ENCODE peak calls at places on chromosomes 12 and 14, in seven cellular contexts. Q, P, C, S, K, A and N are unnamed samples.

GRCh38 chr14:47240755-47241437 is 434.5 kb downstream of the MDGA2 start:
- DNase-seq in Q (no peak), P (no peak), C (no peak), S (no peak), K (no peak), A (peak), N (no peak)

GRCh38 chr12:66035289-66035961 is 95.1 kb downstream of the LLPH start:
- DNase-seq in Q (no peak), P (no peak), C (peak), S (peak), K (no peak), A (peak), N (no peak)

GRCh38 chr14:83300454-83301064 is 1766.9 kb upstream of the SEL1L start:
- DNase-seq in Q (no peak), P (no peak), C (peak), S (peak), K (no peak), A (peak), N (peak)

GRCh38 chr14:91173867-91174266 is 60.0 kb downstream of the DGLUCY start:
- DNase-seq in Q (no peak), P (no peak), C (no peak), S (no peak), K (no peak), A (no peak), N (no peak)

GRCh38 chr12:48602192-48602989 is 32.5 kb upstream of the LALBA start:
- DNase-seq in Q (peak), P (no peak), C (no peak), S (no peak), K (no peak), A (no peak), N (no peak)

GRCh38 chr12:75705749-75706719 is 194.6 kb upstream of the KRR1 start:
- DNase-seq in Q (no peak), P (no peak), C (peak), S (peak), K (no peak), A (no peak), N (no peak)

GRCh38 chr12:50952510-50952909 is at the start of gene HIGD1C:
- DNase-seq in Q (no peak), P (no peak), C (no peak), S (no peak), K (no peak), A (no peak), N (no peak)

GRCh38 chr14:69657961-69658360 is 46.6 kb downstream of the SUSD6 start:
- DNase-seq in Q (peak), P (no peak), C (peak), S (no peak), K (no peak), A (peak), N (no peak)

GRCh38 chr14:96038920-96039632 is at the start of gene C14orf132:
- DNase-seq in Q (peak), P (peak), C (peak), S (peak), K (peak), A (peak), N (no peak)

GRCh38 chr12:50924439-50925341 is 27.7 kb upstream of the HIGD1C start:
- DNase-seq in Q (peak), P (no peak), C (peak), S (peak), K (peak), A (peak), N (no peak)

GRCh38 chr12:121799175-121799841 is 4.5 kb upstream of the SETD1B start:
- DNase-seq in Q (peak), P (peak), C (peak), S (peak), K (no peak), A (peak), N (no peak)

GRCh38 chr12:112996501-112996900 is 18.2 kb downstream of the OAS2 start:
- DNase-seq in Q (peak), P (no peak), C (no peak), S (no peak), K (no peak), A (no peak), N (no peak)

GRCh38 chr12:109758406-109759075 is 44.9 kb downstream of the FAM222A start:
- DNase-seq in Q (peak), P (no peak), C (no peak), S (no peak), K (peak), A (peak), N (no peak)

GRCh38 chr14:65100905-65101541 is 1.3 kb downstream of the MAX start:
- DNase-seq in Q (no peak), P (no peak), C (no peak), S (peak), K (no peak), A (peak), N (no peak)

GRCh38 chr14:90924618-90925345 is 108.6 kb upstream of the TTC7B start:
- DNase-seq in Q (no peak), P (no peak), C (peak), S (no peak), K (no peak), A (no peak), N (no peak)

GRCh38 chr12:95440401-95440800 is 33.6 kb upstream of the METAP2 start:
- DNase-seq in Q (no peak), P (no peak), C (peak), S (peak), K (no peak), A (no peak), N (no peak)

DNA sequence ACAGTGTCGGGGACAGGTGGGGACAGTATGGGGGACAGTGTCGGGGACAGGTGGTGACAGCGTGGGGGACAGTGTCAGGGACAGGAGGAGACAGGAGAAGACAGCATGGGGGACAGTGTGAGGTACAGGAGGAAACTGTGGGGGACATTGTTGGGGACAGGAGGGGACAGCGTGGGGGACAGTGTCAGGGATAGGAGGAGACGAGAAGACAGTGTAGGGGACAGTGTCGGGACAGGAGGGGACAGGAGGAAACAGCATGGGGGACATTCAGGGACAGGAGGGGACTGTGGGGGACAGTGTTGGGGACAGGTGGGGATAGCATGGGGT is 139.5 kb downstream of the TMEM121 start:
- DNase-seq in Q (no peak), P (no peak), C (no peak), S (no peak), K (no peak), A (no peak), N (no peak)
- H3K18ac ChIP-seq in Q (no peak), P (no peak), C (no peak), S (no peak), K (no peak), A (no peak), N (no peak)

DNA sequence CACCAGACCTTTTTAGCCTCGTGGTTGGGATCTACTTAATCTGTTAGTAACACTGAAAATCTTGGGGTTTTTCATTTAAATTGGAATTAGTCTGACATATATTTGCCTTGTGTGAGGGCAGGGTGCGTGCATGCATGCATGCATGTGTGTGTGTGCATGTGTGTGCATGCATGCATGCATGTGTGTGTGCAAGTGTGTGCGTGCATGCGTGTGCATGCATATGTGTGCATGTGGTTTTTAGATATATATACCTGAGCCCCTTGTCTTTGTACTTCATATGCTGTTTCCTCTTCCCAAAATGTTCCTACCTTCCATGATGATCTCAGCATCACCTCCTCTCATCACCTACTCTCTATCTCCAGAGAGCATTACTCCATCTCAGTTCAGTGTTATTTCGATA is 66.3 kb upstream of the BCL11B start:
- DNase-seq in Q (no peak), P (no peak), C (no peak), S (no peak), K (no peak), A (no peak), N (no peak)
- H3K23ac ChIP-seq in Q (no peak), P (no peak), C (no peak), S (no peak), K (no peak), A (no peak), N (no peak)

GRCh38 chr12:14949631-14950030 is 11.3 kb upstream of the ERP27 start:
- DNase-seq in Q (no peak), P (no peak), C (no peak), S (no peak), K (no peak), A (no peak), N (no peak)
- H3K18ac ChIP-seq in Q (no peak), P (peak), C (peak), S (peak), K (no peak), A (no peak), N (no peak)

DNA sequence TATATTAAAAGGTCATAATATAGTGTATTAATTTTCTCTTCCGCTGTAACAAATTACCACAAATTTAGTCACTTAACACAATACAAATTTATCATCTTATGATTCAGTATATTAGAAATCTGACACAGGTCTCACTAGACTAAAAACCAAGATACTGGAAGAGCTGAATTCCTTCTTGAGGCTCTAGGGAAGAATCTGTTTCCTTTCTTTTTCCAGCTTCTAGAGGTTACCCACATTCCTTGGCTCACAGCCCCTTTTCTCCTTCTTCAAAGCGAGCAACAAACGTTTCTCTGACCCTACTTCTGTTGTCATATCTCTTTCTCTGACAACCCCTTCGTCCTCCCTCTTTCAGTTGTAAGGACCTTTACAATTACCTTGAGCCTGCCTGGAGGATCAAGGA is 43.4 kb upstream of the AMN1 start:
- DNase-seq in Q (no peak), P (no peak), C (no peak), S (no peak), K (no peak), A (no peak), N (no peak)
- H3K23ac ChIP-seq in Q (no peak), P (no peak), C (no peak), S (no peak), K (no peak), A (no peak), N (no peak)

DNA sequence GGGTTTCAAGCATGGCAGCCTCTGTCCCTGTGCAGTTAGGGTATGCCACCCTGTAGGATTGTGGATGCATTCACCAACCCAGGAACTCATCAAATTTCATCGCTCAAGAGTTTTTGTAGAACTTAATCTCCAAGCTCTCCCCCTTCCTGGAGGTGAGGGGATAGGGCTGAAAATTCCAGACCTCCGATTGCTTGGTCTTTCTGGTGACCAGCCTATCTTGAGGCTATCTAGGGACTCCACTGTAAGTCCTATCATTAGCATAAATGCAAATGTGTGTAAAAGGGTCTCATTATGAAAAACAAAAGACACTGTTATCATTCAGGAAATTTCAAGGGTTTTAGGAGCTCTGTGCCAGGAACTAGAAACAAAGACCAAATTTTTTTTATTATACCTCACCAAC is 244.0 kb downstream of the DUSP6 start:
- DNase-seq in Q (no peak), P (no peak), C (no peak), S (no peak), K (no peak), A (no peak), N (no peak)
- H3K18ac ChIP-seq in Q (no peak), P (no peak), C (no peak), S (no peak), K (no peak), A (no peak), N (no peak)

DNA sequence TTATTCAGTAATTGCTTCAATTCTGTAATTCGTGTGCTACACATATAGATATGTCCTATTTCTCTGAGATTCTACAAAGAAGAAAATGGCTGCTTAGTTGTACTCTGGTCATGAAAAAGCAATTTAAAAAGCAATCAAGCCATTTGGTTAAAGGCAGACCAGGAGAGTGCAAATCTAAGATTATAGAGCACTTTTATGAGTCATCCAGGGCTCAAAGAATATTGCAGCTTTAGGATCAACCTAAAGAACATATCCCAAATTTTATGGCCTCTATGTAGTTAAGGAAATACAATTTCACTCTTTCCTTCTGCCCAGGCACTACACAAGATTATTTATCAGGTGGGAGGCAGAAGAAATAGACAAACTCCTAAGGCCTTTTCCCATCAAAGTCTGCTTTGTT is 332.8 kb downstream of the SEC23A start:
- DNase-seq in Q (no peak), P (no peak), C (no peak), S (no peak), K (no peak), A (no peak), N (no peak)
- H3K23ac ChIP-seq in Q (no peak), P (no peak), C (no peak), S (no peak), K (no peak), A (no peak), N (no peak)